ENCODE peak calls at places on chromosomes 11 and 22, in six cellular contexts. O is H9, X is fibroblast of lung, Q is GM23248, V is mammary epithelial cell, U is SK-N-SH. T is an unnamed sample.

GRCh38 chr11:112186304-112186703 is 11.0 kb downstream of the BCO2 start:
- DNase-seq in O (no peak), X (no peak), Q (no peak), V (no peak), U (no peak), T (no peak)

GRCh38 chr11:109853156-109853776 is 239.9 kb upstream of the ZC3H12C start:
- DNase-seq in O (no peak), X (peak; percentile 91), Q (peak; percentile 76), V (peak; percentile 63), U (no peak), T (peak; percentile 81)

GRCh38 chr22:44702479-44703219 is 645 bp downstream of the PRR5 start:
- DNase-seq in O (peak; percentile 64), X (peak; percentile 41), Q (peak; percentile 57), V (peak; percentile 36), U (peak; percentile 59), T (peak; percentile 40)

GRCh38 chr22:43077121-43077877 is 11.9 kb downstream of the TTLL1 start:
- DNase-seq in O (no peak), X (no peak), Q (no peak), V (no peak), U (no peak), T (no peak)

GRCh38 chr22:30547188-30547587 is 647 bp upstream of the SEC14L6 start:
- DNase-seq in O (no peak), X (no peak), Q (no peak), V (no peak), U (no peak), T (no peak)

GRCh38 chr22:24155597-24156145 is 25.6 kb upstream of the SUSD2 start:
- DNase-seq in O (peak; percentile 55), X (peak; percentile 74), Q (peak; percentile 93), V (peak; percentile 61), U (peak; percentile 85), T (peak; percentile 52)

GRCh38 chr11:125626381-125626950 is 1.5 kb downstream of the CHEK1 start:
- DNase-seq in O (no peak), X (no peak), Q (peak; percentile 72), V (no peak), U (no peak), T (no peak)

GRCh38 chr11:116312560-116313340 is 460.0 kb downstream of the BUD13 start:
- DNase-seq in O (no peak), X (peak; percentile 25), Q (peak; percentile 1), V (peak; percentile 10), U (peak; percentile 88), T (no peak)

GRCh38 chr22:37768273-37768672 is 39.5 kb upstream of the GCAT start:
- DNase-seq in O (no peak), X (no peak), Q (no peak), V (no peak), U (peak; percentile 57), T (no peak)

GRCh38 chr22:50474711-50475651 is at the start of gene SBF1:
- DNase-seq in O (peak; percentile 91), X (peak; percentile 86), Q (peak; percentile 98), V (peak; percentile 82), U (peak; percentile 100), T (peak; percentile 92)

GRCh38 chr11:78907636-78908035 is 333.0 kb upstream of the NARS2 start:
- DNase-seq in O (no peak), X (no peak), Q (no peak), V (peak; percentile 50), U (no peak), T (no peak)

GRCh38 chr11:35618497-35619029 is 303 bp downstream of the FJX1 start:
- DNase-seq in O (no peak), X (peak; percentile 44), Q (peak; percentile 84), V (peak; percentile 61), U (peak; percentile 78), T (no peak)

GRCh38 chr11:8309862-8310261 is 46.2 kb upstream of the LMO1 start:
- DNase-seq in O (no peak), X (no peak), Q (no peak), V (no peak), U (peak; percentile 47), T (no peak)

GRCh38 chr22:31179345-31179744 is 19.4 kb downstream of the RNF185 start:
- DNase-seq in O (no peak), X (no peak), Q (peak; percentile 76), V (peak; percentile 67), U (no peak), T (no peak)

DNA sequence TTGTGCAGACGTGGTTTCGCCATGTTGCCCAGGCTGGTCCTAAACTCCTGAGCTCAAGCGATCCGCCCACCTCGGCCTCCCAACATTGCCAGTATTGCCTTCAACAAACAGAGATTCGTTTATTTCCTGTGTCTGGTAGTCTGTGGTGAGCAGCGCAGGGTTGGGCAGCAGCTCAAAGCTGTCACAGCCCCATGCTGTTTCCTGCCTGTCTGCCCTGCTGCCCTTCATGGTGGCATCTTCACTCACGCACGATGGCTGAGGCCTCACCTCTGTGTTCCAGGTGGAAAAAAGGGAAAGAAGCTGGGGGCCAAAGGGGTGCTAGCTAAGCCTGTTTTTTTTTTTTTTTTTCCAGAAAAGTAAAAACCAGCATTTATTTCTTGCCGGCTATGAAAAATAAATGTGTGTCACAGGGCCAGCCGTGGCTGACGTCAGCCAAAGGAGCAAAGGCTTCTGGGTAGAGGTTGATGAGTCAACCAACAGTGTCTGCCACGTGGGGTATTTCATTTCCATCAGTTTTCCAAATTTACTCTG is 28.8 kb downstream of the TBC1D22A start:
- DNase-seq in O (no peak), X (peak; percentile 76), Q (peak; percentile 80), V (no peak), U (no peak), T (no peak)
- H3K9ac ChIP-seq in O (no peak overlapping the region), X (peak overlapping the region; percentile 40), Q (peak overlapping the region; percentile 42), V (no peak overlapping the region), U (no peak overlapping the region), T (no peak overlapping the region)

DNA sequence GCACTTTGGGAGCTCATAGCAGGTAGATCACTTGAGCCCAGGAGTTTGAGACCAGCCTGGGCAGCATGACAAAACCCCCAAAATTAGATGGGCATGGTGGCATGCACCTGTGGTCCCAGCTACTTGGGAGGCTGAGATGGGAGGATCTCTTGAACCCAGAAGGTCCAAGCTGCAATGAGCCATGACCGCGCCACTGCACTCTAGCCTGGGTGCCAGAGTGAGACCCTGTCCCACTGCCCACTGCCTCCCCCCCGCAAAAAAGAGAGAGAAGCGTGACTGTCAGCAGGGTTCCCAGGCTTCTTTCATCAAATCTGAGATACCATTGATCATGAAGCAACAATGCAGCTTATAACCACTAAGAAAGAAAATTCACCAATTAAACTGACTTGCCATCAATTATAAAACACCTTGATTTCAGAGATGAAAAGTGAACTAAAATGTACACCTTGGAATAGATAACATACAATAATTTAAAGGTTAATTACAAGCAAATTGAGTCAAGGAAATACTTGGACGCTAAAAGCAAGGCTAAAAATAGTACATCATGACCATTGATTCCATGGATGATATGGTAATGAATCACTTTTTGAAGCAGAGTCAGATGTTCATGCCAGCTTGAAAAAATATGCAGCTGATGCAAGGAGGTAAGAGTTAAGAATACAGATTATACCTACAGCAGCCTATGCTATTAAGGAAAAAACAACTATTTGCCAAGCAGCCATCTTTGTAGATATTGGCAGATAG is 90.8 kb upstream of the ALKBH3 start:
- DNase-seq in O (no peak), X (peak; percentile 55), Q (peak; percentile 79), V (peak; percentile 74), U (no peak), T (no peak)
- H3K79me2 ChIP-seq in O (no peaks in the 10 kb centered on the region), X (no peaks in the 10 kb centered on the region), Q (peaks cover 9% of the 10 kb centered on the region), V (peaks cover 74% of the 10 kb centered on the region), U (no peaks in the 10 kb centered on the region), T (peaks cover 1% of the 10 kb centered on the region)

GRCh38 chr11:69444381-69445130 is 36.9 kb upstream of the LINC01488 start:
- DNase-seq in O (peak; percentile 83), X (peak; percentile 94), Q (peak; percentile 91), V (peak; percentile 90), U (no peak), T (peak; percentile 84)
- H3K27ac ChIP-seq in O (no peak overlapping the region), X (peak overlapping the region; percentile 86), Q (peak overlapping the region; percentile 98), V (no peak overlapping the region), U (peak overlapping the region; percentile 91), T (peak overlapping the region; percentile 84)

DNA sequence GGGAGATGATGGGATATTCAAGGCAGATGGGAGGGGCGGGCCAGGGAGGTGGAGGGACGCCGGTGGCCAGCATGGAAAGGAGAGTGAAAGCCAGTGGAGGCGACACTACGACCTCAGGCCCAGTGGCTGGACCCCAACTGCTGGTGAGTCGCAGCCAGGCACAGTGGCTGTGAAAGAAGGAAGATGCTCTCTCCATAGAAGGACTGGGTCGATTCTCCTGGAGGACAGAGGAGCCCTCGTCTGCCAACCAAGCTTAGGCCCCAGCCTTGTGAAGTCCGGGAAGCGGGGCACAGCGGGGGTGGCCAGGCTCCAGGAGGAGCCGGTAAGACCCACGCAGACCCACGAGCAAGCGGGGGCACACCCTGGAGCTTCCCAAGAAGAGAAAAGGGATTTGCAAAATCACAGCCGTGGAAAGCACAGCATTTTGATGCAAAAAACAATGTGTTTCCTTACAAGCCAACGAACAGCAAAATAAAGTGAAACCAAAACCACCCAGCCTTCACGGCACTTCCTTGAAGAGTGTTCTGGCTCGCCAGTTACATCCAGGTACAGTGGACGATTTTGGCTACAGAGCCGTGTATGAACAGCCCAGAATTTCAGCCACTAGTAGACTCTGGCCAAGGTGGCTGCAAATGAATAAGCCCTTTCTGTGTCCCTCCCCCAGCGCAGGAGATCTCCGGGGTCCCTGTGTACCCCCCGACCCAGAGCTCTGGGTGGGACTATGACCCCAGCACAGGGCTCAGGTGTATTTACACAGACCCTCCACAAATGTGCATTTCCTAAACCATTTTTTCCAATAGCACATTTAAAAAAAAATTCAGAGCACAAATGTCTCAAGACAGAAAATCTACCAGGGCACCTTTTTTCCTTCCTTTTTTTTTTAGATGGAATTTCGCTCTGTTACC is 96.9 kb downstream of the TRMU start:
- DNase-seq in O (no peak), X (no peak), Q (no peak), V (no peak), U (no peak), T (no peak)
- H3K9ac ChIP-seq in O (no peak overlapping the region), X (no peak overlapping the region), Q (no peak overlapping the region), V (no peak overlapping the region), U (no peak overlapping the region), T (no peak overlapping the region)

GRCh38 chr11:28110108-28110838 is 2.1 kb downstream of the METTL15 start:
- DNase-seq in O (peak; percentile 68), X (peak; percentile 84), Q (peak; percentile 89), V (peak; percentile 71), U (peak; percentile 60), T (peak; percentile 86)
- H3K79me2 ChIP-seq in O (peaks cover 6% of the 10 kb centered on the region), X (peaks cover 51% of the 10 kb centered on the region), Q (peaks cover 88% of the 10 kb centered on the region), V (peaks cover 70% of the 10 kb centered on the region), U (peaks cover 78% of the 10 kb centered on the region), T (peaks cover 17% of the 10 kb centered on the region)

T was measured in mesendoderm.